ENCODE peak calls at places on chromosomes 7 and 10, in four cellular contexts. One of them, this sample, is unnamed.
A peak's percentile ranks its signal among the peaks of the same experiment; 100 is the strongest.

GRCh38 chr10:91856637-91857036 is 52.6 kb downstream of the FGFBP3 start:
- DNase-seq in NT2/D1: no peak
- DNase-seq in HepG2: peak; percentile 12
- DNase-seq in H1: no peak
- DNase-seq in this sample: no peak

GRCh38 chr7:127819975-127820778 is 168.2 kb downstream of the SND1 start:
- DNase-seq in H1: no peak
- DNase-seq in HepG2: peak; percentile 84
- DNase-seq in NT2/D1: no peak
- DNase-seq in this sample: peak; percentile 12

GRCh38 chr7:85405016-85405415 is 218.2 kb upstream of the SEMA3D start:
- DNase-seq in HepG2: no peak
- DNase-seq in NT2/D1: no peak
- DNase-seq in H1: no peak
- DNase-seq in this sample: no peak

GRCh38 chr10:46283217-46283944 is 3.4 kb upstream of the ANTXRL start:
- DNase-seq in H1: no peak
- DNase-seq in HepG2: no peak
- DNase-seq in NT2/D1: no peak
- DNase-seq in this sample: no peak

GRCh38 chr7:40306596-40306995 is 171.8 kb downstream of the SUGCT start:
- DNase-seq in HepG2: no peak
- DNase-seq in NT2/D1: no peak
- DNase-seq in H1: no peak
- DNase-seq in this sample: no peak

GRCh38 chr7:151539055-151539714 is 19.5 kb upstream of the RHEB start:
- DNase-seq in H1: no peak
- DNase-seq in HepG2: no peak
- DNase-seq in NT2/D1: no peak
- DNase-seq in this sample: no peak

GRCh38 chr7:78912781-78913180 is 540.7 kb downstream of the MAGI2 start:
- DNase-seq in NT2/D1: no peak
- DNase-seq in HepG2: no peak
- DNase-seq in H1: no peak
- DNase-seq in this sample: no peak

GRCh38 chr7:100407285-100408180 is 21.0 kb downstream of the ZCWPW1 start:
- DNase-seq in NT2/D1: peak; percentile 75
- DNase-seq in HepG2: peak; percentile 44
- DNase-seq in H1: no peak
- DNase-seq in this sample: peak; percentile 75

GRCh38 chr7:2038876-2039728 is 193.6 kb downstream of the MAD1L1 start:
- DNase-seq in HepG2: no peak
- DNase-seq in H1: no peak
- DNase-seq in NT2/D1: no peak
- DNase-seq in this sample: no peak

GRCh38 chr10:112946649-112947048 is 3.4 kb upstream of the TCF7L2 start:
- DNase-seq in NT2/D1: no peak
- DNase-seq in HepG2: no peak
- DNase-seq in H1: no peak
- DNase-seq in this sample: no peak

GRCh38 chr10:43156590-43157340 is 18.5 kb downstream of the CSGALNACT2 start:
- DNase-seq in NT2/D1: no peak
- DNase-seq in H1: no peak
- DNase-seq in HepG2: no peak
- DNase-seq in this sample: no peak

GRCh38 chr10:96831867-96832720 is at the start of gene LCOR:
- DNase-seq in NT2/D1: peak; percentile 81
- DNase-seq in HepG2: peak; percentile 71
- DNase-seq in H1: no peak
- DNase-seq in this sample: peak; percentile 96

GRCh38 chr7:139566736-139567646 is 43.5 kb downstream of the CLEC2L start:
- DNase-seq in HepG2: no peak
- DNase-seq in H1: no peak
- DNase-seq in NT2/D1: no peak
- DNase-seq in this sample: no peak

GRCh38 chr10:124033887-124034218 is 59.5 kb downstream of the CHST15 start:
- DNase-seq in HepG2: no peak
- DNase-seq in H1: no peak
- DNase-seq in NT2/D1: no peak
- DNase-seq in this sample: no peak

GRCh38 chr10:58546722-58547121 is 34.0 kb downstream of the BICC1 start:
- DNase-seq in NT2/D1: no peak
- DNase-seq in HepG2: no peak
- DNase-seq in H1: no peak
- DNase-seq in this sample: no peak

GRCh38 chr7:127927339-127927679 is 103.9 kb downstream of the LRRC4 start:
- DNase-seq in NT2/D1: no peak
- DNase-seq in HepG2: peak; percentile 10
- DNase-seq in H1: no peak
- DNase-seq in this sample: no peak

GRCh38 chr10:122624546-122624945 is 64.0 kb downstream of the DMBT1 start:
- DNase-seq in H1: no peak
- DNase-seq in NT2/D1: no peak
- DNase-seq in HepG2: no peak
- DNase-seq in this sample: no peak

GRCh38 chr10:61942997-61943457 is 41.5 kb downstream of the ARID5B start:
- DNase-seq in H1: no peak
- DNase-seq in NT2/D1: no peak
- DNase-seq in HepG2: no peak
- DNase-seq in this sample: no peak

DNA sequence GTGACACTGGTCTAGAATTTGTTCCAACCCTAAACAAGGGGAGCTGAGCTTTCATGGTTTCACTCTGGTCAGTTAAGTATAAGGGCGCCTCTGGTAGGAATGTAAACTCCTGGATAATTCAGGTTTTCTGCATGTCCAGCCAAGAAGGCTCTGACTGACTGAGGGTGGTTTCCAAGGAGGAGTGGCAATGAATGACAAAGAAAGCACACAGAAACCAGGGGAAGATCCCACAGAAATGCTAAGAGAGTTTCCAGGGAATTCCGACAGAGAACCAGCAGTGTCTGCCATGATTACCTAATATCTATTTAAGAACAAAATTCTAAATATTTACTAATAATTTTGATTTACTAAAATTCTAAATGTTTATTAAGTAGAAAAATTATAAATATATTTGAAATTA is 27.3 kb upstream of the NRG3 start:
- DNase-seq in NT2/D1: peak; percentile 51
- DNase-seq in HepG2: no peak
- DNase-seq in H1: no peak
- DNase-seq in this sample: no peak
- TF ChIP-seq SUZ12 in NT2/D1: no peak
- TF ChIP-seq SUZ12 in HepG2: no peak
- TF ChIP-seq SUZ12 in H1: no peak
- TF ChIP-seq SUZ12 in this sample: no peak

GRCh38 chr7:155594961-155595366 is 48.6 kb upstream of the CNPY1 start:
- DNase-seq in NT2/D1: peak; percentile 9
- DNase-seq in H1: peak; percentile 27
- DNase-seq in HepG2: peak; percentile 80
- DNase-seq in this sample: no peak
- TF ChIP-seq SUZ12 in NT2/D1: no peak
- TF ChIP-seq SUZ12 in H1: no peak
- TF ChIP-seq SUZ12 in HepG2: no peak
- TF ChIP-seq SUZ12 in this sample: no peak

DNA sequence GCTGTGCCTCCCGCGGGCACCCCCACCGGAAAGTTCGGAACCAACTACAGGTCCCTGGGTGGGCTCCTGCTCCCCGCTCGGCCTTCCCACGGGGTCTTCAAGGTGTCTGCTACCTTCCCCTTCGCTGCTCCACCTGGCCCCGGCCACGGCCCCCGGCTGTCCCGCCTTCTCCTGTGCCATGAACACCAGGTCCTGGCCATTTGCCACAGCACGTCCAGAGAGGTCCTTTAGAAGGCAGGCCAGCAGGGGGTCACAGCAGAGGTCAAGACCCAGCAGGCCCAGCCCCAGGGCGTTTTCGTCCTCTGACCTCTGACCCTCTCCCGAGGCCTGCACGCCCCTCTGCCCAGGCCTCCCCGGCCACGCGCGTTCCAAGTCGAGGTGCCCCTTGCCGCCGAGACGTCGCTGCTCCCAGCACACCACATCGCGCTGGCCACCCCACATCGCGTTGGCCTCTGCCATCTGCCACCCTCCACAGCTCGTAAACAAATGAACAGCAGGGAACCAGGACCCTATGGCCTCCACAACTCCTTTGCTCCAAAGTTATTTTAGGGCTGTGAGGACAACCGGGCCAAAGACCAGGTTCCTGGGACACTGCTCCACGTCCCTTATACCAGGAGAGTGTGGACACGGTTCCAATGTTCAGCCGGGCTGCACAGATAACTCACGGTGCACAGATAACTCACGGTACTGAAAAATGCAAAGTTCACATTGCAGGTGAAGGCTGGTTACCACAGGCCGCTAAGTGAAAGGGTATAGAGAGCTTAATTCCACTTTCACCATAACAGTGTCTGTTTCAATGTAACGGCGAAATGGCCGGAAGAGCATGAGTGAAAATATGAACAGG is 74.3 kb downstream of the CFAP46 start:
- DNase-seq in HepG2: no peak
- DNase-seq in H1: no peak
- DNase-seq in NT2/D1: no peak
- DNase-seq in this sample: no peak
- TF ChIP-seq SUZ12 in HepG2: no peak
- TF ChIP-seq SUZ12 in H1: no peak
- TF ChIP-seq SUZ12 in NT2/D1: no peak
- TF ChIP-seq SUZ12 in this sample: no peak

DNA sequence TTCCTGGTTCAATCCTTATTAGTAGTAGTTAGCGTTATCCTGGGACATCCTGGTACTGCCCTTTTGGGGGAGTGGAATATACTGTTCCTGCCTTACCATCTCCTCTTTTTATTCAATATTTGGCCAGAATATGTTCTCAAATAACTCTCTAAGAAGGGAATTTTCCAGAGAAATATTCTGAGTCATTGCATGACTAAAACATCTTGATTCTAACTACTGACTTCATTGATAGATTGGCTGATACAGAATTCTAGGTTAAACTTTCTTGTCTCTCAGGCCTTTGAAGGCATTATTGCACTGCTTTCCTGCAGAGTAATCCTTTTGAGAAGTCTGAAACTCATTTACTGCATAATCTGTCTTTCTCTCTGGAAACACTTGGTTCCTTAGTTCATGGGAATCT is 275.5 kb upstream of the DGKB start:
- DNase-seq in H1: no peak
- DNase-seq in HepG2: no peak
- DNase-seq in NT2/D1: no peak
- DNase-seq in this sample: no peak
- TF ChIP-seq SUZ12 in H1: no peak
- TF ChIP-seq SUZ12 in HepG2: no peak
- TF ChIP-seq SUZ12 in NT2/D1: no peak
- TF ChIP-seq SUZ12 in this sample: no peak

GRCh38 chr10:4050061-4050460 is 265.1 kb upstream of the KLF6 start:
- DNase-seq in NT2/D1: no peak
- DNase-seq in HepG2: no peak
- DNase-seq in H1: no peak
- DNase-seq in this sample: no peak

GRCh38 chr10:4048245-4048864 is 263.3 kb upstream of the KLF6 start:
- DNase-seq in H1: no peak
- DNase-seq in NT2/D1: no peak
- DNase-seq in HepG2: no peak
- DNase-seq in this sample: no peak

GRCh38 chr10:4053940-4054339 is 268.9 kb upstream of the KLF6 start:
- DNase-seq in NT2/D1: no peak
- DNase-seq in HepG2: no peak
- DNase-seq in H1: no peak
- DNase-seq in this sample: no peak

GRCh38 chr10:4051408-4052151 is 266.6 kb upstream of the KLF6 start:
- DNase-seq in HepG2: no peak
- DNase-seq in H1: no peak
- DNase-seq in NT2/D1: no peak
- DNase-seq in this sample: no peak

DNA sequence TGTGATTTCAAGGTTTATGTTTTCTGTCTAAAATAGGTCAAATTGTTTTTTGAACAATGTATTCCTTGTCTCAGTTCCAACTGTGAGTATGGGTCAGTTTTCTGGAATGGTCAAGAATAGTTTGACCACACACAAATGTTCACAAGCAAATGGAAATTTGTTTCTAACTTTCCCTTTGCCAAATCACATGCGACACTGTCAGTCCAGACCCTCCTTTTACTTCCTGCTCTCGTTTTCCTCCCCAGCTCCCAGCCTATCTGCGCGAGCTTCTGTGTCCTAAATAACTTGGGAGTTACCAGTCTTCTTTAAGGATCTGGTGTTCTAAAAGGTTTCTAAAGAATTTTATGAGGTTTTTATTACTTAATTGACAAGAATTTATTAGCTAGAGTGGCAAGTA is 266.0 kb upstream of the KLF6 start:
- DNase-seq in H1: no peak
- DNase-seq in NT2/D1: no peak
- DNase-seq in HepG2: no peak
- DNase-seq in this sample: no peak
- TF ChIP-seq SUZ12 in H1: no peak
- TF ChIP-seq SUZ12 in NT2/D1: no peak
- TF ChIP-seq SUZ12 in HepG2: no peak
- TF ChIP-seq SUZ12 in this sample: no peak

GRCh38 chr7:691361-692045 is 35.0 kb upstream of the DNAAF5 start:
- DNase-seq in H1: no peak
- DNase-seq in NT2/D1: no peak
- DNase-seq in HepG2: no peak
- DNase-seq in this sample: no peak
- TF ChIP-seq SUZ12 in H1: no peak
- TF ChIP-seq SUZ12 in NT2/D1: no peak
- TF ChIP-seq SUZ12 in HepG2: no peak
- TF ChIP-seq SUZ12 in this sample: no peak

GRCh38 chr10:125679436-125679835 is 3.5 kb downstream of the TEX36 start:
- DNase-seq in HepG2: no peak
- DNase-seq in NT2/D1: no peak
- DNase-seq in H1: no peak
- DNase-seq in this sample: peak; percentile 4
- TF ChIP-seq SUZ12 in HepG2: no peak
- TF ChIP-seq SUZ12 in NT2/D1: no peak
- TF ChIP-seq SUZ12 in H1: no peak
- TF ChIP-seq SUZ12 in this sample: no peak

DNA sequence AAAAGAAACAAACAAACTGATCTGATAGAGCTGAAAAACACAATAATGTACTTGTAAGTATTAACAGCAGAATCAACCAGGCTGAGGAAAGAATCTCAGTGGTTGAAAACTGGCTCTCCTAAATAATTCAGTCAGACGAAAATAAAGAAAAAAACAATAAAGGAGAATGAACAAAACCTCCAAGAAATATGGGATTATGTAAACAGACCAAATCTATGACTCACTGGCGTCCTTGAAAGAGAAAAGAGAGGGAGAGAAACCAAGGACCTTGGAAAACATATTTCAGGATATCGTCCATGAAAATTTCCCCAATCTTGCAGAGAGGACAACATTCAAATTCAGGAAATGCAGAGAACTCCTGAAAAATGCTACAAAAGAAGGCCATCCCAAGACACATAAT is 62.9 kb downstream of the FBXL13 start:
- DNase-seq in NT2/D1: no peak
- DNase-seq in HepG2: no peak
- DNase-seq in H1: no peak
- DNase-seq in this sample: no peak
- TF ChIP-seq SUZ12 in NT2/D1: no peak
- TF ChIP-seq SUZ12 in HepG2: no peak
- TF ChIP-seq SUZ12 in H1: no peak
- TF ChIP-seq SUZ12 in this sample: no peak